ENCODE peak calls at places on chromosome 19, in four cellular contexts. B is NCI-H1436 treated with DMSO at 0.1 percent for 48 hours; C is ureter; D is activated CD4-positive, alpha-beta T cell treated with anti-CD3 and anti-CD28 coated beads, Interleukin-2, amount 50 U/mL, for 48 hours. K is an unnamed sample.
A peak's percentile ranks its signal among the peaks of the same experiment; 100 is the strongest.

GRCh38 chr19:39194832-39195542 is 1.8 kb upstream of the NCCRP1 start:
- DNase-seq in B (no peak), C (no peak), D (no peak), K (no peak)

GRCh38 chr19:18165794-18166544 is 7.6 kb upstream of the IFI30 start:
- DNase-seq in B (no peak), C (no peak), D (no peak), K (no peak)

GRCh38 chr19:58469241-58470013 is 2.5 kb downstream of the ZNF324 start:
- DNase-seq in B (no peak), C (no peak), D (no peak), K (no peak)

GRCh38 chr19:33956941-33957340 is 160.3 kb downstream of the KCTD15 start:
- DNase-seq in B (no peak), C (no peak), D (no peak), K (no peak)

GRCh38 chr19:13070425-13071140 is 32.1 kb downstream of the LYL1 start:
- DNase-seq in B (no peak), C (no peak), D (no peak), K (no peak)

GRCh38 chr19:13817615-13818371 is 22.6 kb downstream of the ZSWIM4 start:
- DNase-seq in B (peak; percentile 74), C (no peak), D (no peak), K (peak; percentile 44)

GRCh38 chr19:38059897-38060296 is 152.9 kb downstream of the SIPA1L3 start:
- DNase-seq in B (no peak), C (no peak), D (peak; percentile 29), K (no peak)

GRCh38 chr19:21202865-21203494 is 61.1 kb downstream of the ZNF431 start:
- DNase-seq in B (no peak), C (no peak), D (peak; percentile 10), K (peak; percentile 15)

GRCh38 chr19:3634496-3635045 is 8.0 kb upstream of the CACTIN start:
- DNase-seq in B (no peak), C (no peak), D (no peak), K (no peak)

GRCh38 chr19:49374665-49375434 is 11.2 kb downstream of the DKKL1 start:
- DNase-seq in B (no peak), C (no peak), D (no peak), K (no peak)

GRCh38 chr19:6489278-6490061 is 7.9 kb upstream of the DENND1C start:
- DNase-seq in B (no peak), C (no peak), D (no peak), K (no peak)

GRCh38 chr19:3404324-3405260 is 38.2 kb downstream of the NFIC start:
- DNase-seq in B (no peak), C (peak; percentile 86), D (no peak), K (no peak)

GRCh38 chr19:28358604-28359003 is 854.3 kb downstream of the UQCRFS1 start:
- DNase-seq in B (no peak), C (no peak), D (no peak), K (no peak)

GRCh38 chr19:3346677-3347353 is 19.6 kb upstream of the NFIC start:
- DNase-seq in B (no peak), C (peak; percentile 83), D (no peak), K (no peak)

GRCh38 chr19:5023128-5023571 is 54.2 kb downstream of the KDM4B start:
- DNase-seq in B (no peak), C (no peak), D (no peak), K (no peak)

GRCh38 chr19:22427587-22428298 is 5.6 kb upstream of the ZNF98 start:
- DNase-seq in B (no peak), C (no peak), D (no peak), K (no peak)

GRCh38 chr19:58456111-58456510 is 4.7 kb downstream of the ZNF324B start:
- DNase-seq in B (no peak), C (no peak), D (no peak), K (no peak)

GRCh38 chr19:55452381-55453325 is 8.8 kb downstream of the ISOC2 start:
- DNase-seq in B (no peak), C (no peak), D (peak; percentile 37), K (peak; percentile 83)